ENCODE peak calls at places on chromosomes 16 and 17, in five cellular contexts. One of them, this sample, is unnamed.

GRCh38 chr16:59698341-59698979 is 964.3 kb upstream of the GOT2 start:
- DNase-seq in OCI-LY7: no peak
- DNase-seq in heart left ventricle: no peak
- DNase-seq in GM04504: peak
- DNase-seq in fibroblast of mammary gland: peak
- DNase-seq in this sample: no peak

GRCh38 chr16:1331712-1332617 is 1.5 kb upstream of the BAIAP3 start:
- DNase-seq in OCI-LY7: peak
- DNase-seq in heart left ventricle: peak
- DNase-seq in GM04504: no peak
- DNase-seq in fibroblast of mammary gland: peak
- DNase-seq in this sample: peak

GRCh38 chr17:13587487-13588338 is 14.0 kb downstream of the HS3ST3A1 start:
- DNase-seq in OCI-LY7: no peak
- DNase-seq in heart left ventricle: no peak
- DNase-seq in GM04504: no peak
- DNase-seq in fibroblast of mammary gland: peak
- DNase-seq in this sample: no peak

GRCh38 chr17:17491546-17491988 is 4.6 kb downstream of the RASD1 start:
- DNase-seq in OCI-LY7: no peak
- DNase-seq in heart left ventricle: no peak
- DNase-seq in GM04504: no peak
- DNase-seq in fibroblast of mammary gland: no peak
- DNase-seq in this sample: no peak

GRCh38 chr16:27316038-27316680 is 2.4 kb downstream of the IL4R start:
- DNase-seq in OCI-LY7: no peak
- DNase-seq in heart left ventricle: no peak
- DNase-seq in GM04504: no peak
- DNase-seq in fibroblast of mammary gland: no peak
- DNase-seq in this sample: no peak

GRCh38 chr17:45939398-45939797 is 45.0 kb downstream of the MAPT start:
- DNase-seq in OCI-LY7: no peak
- DNase-seq in heart left ventricle: no peak
- DNase-seq in GM04504: no peak
- DNase-seq in fibroblast of mammary gland: no peak
- DNase-seq in this sample: no peak

GRCh38 chr16:3022208-3022696 is 1.5 kb downstream of the HCFC1R1 start:
- DNase-seq in OCI-LY7: no peak
- DNase-seq in heart left ventricle: peak
- DNase-seq in GM04504: peak
- DNase-seq in fibroblast of mammary gland: peak
- DNase-seq in this sample: no peak

GRCh38 chr17:29884995-29885394 is 45.0 kb downstream of the SSH2 start:
- DNase-seq in OCI-LY7: no peak
- DNase-seq in heart left ventricle: no peak
- DNase-seq in GM04504: no peak
- DNase-seq in fibroblast of mammary gland: no peak
- DNase-seq in this sample: no peak

GRCh38 chr17:58755577-58756245 is at the start of gene PPM1E:
- DNase-seq in OCI-LY7: peak
- DNase-seq in heart left ventricle: peak
- DNase-seq in GM04504: no peak
- DNase-seq in fibroblast of mammary gland: peak
- DNase-seq in this sample: peak

GRCh38 chr17:82257473-82257872 is 16.0 kb downstream of the CSNK1D start:
- DNase-seq in OCI-LY7: peak
- DNase-seq in heart left ventricle: no peak
- DNase-seq in GM04504: no peak
- DNase-seq in fibroblast of mammary gland: peak
- DNase-seq in this sample: no peak

GRCh38 chr17:40659909-40660308 is 5.1 kb downstream of the KRT222 start:
- DNase-seq in OCI-LY7: no peak
- DNase-seq in heart left ventricle: no peak
- DNase-seq in GM04504: no peak
- DNase-seq in fibroblast of mammary gland: no peak
- DNase-seq in this sample: no peak

GRCh38 chr17:73371285-73371684 is 59.5 kb upstream of the CDC42EP4 start:
- DNase-seq in OCI-LY7: no peak
- DNase-seq in heart left ventricle: no peak
- DNase-seq in GM04504: peak
- DNase-seq in fibroblast of mammary gland: peak
- DNase-seq in this sample: no peak

GRCh38 chr17:10618202-10618635 is 38.9 kb downstream of the MYH3 start:
- DNase-seq in OCI-LY7: peak
- DNase-seq in heart left ventricle: peak
- DNase-seq in GM04504: peak
- DNase-seq in fibroblast of mammary gland: peak
- DNase-seq in this sample: peak

GRCh38 chr16:3520398-3520797 is 19.6 kb downstream of the CLUAP1 start:
- DNase-seq in OCI-LY7: no peak
- DNase-seq in heart left ventricle: no peak
- DNase-seq in GM04504: peak
- DNase-seq in fibroblast of mammary gland: peak
- DNase-seq in this sample: no peak

GRCh38 chr17:75019146-75019545 is 6.7 kb downstream of the MRPL58 start:
- DNase-seq in OCI-LY7: no peak
- DNase-seq in heart left ventricle: no peak
- DNase-seq in GM04504: no peak
- DNase-seq in fibroblast of mammary gland: no peak
- DNase-seq in this sample: no peak

GRCh38 chr16:66457888-66458287 is 30.8 kb downstream of the BEAN1 start:
- DNase-seq in OCI-LY7: no peak
- DNase-seq in heart left ventricle: no peak
- DNase-seq in GM04504: peak
- DNase-seq in fibroblast of mammary gland: no peak
- DNase-seq in this sample: no peak

GRCh38 chr17:63675607-63676539 is 24.1 kb downstream of the LIMD2 start:
- DNase-seq in OCI-LY7: no peak
- DNase-seq in heart left ventricle: peak
- DNase-seq in GM04504: peak
- DNase-seq in fibroblast of mammary gland: peak
- DNase-seq in this sample: no peak

GRCh38 chr16:57260294-57260929 is 15.4 kb downstream of the ARL2BP start:
- DNase-seq in OCI-LY7: peak
- DNase-seq in heart left ventricle: no peak
- DNase-seq in GM04504: no peak
- DNase-seq in fibroblast of mammary gland: peak
- DNase-seq in this sample: peak

GRCh38 chr17:78541488-78542237 is 35.5 kb downstream of the DNAH17 start:
- DNase-seq in OCI-LY7: no peak
- DNase-seq in heart left ventricle: peak
- DNase-seq in GM04504: peak
- DNase-seq in fibroblast of mammary gland: peak
- DNase-seq in this sample: peak

GRCh38 chr17:44102845-44103622 is 20.4 kb downstream of the HDAC5 start:
- DNase-seq in OCI-LY7: no peak
- DNase-seq in heart left ventricle: no peak
- DNase-seq in GM04504: no peak
- DNase-seq in fibroblast of mammary gland: no peak
- DNase-seq in this sample: no peak

This sample was measured in GM12865.